ENCODE peak calls at places on chromosomes 4 and X, in eight cellular contexts. One of them, this sample, is unnamed.

GRCh38 chr4:113160548-113160947 is 111.1 kb downstream of the ANK2 start:
- DNase-seq in mammary epithelial cell: no peak
- DNase-seq in heart left ventricle: no peak
- DNase-seq in psoas muscle: no peak
- DNase-seq in heart right ventricle: no peak
- DNase-seq in cardiac fibroblast: no peak
- DNase-seq in left lung: no peak
- DNase-seq in GM20000: no peak
- DNase-seq in this sample: no peak

GRCh38 chr4:150713251-150713650 is 131.3 kb downstream of the MAB21L2 start:
- DNase-seq in mammary epithelial cell: no peak
- DNase-seq in GM20000: no peak
- DNase-seq in heart right ventricle: no peak
- DNase-seq in cardiac fibroblast: no peak
- DNase-seq in heart left ventricle: no peak
- DNase-seq in psoas muscle: no peak
- DNase-seq in left lung: no peak
- DNase-seq in this sample: no peak

GRCh38 chr4:169070071-169070894 is 60.2 kb upstream of the CBR4 start:
- DNase-seq in GM20000: no peak
- DNase-seq in heart right ventricle: peak; percentile 63
- DNase-seq in mammary epithelial cell: peak; percentile 99
- DNase-seq in psoas muscle: no peak
- DNase-seq in heart left ventricle: peak; percentile 71
- DNase-seq in left lung: no peak
- DNase-seq in cardiac fibroblast: peak; percentile 97
- DNase-seq in this sample: peak; percentile 57

GRCh38 chrX:24673424-24673823 is 20.3 kb upstream of the POLA1 start:
- DNase-seq in cardiac fibroblast: no peak
- DNase-seq in heart left ventricle: no peak
- DNase-seq in GM20000: no peak
- DNase-seq in psoas muscle: no peak
- DNase-seq in left lung: no peak
- DNase-seq in heart right ventricle: no peak
- DNase-seq in mammary epithelial cell: no peak
- DNase-seq in this sample: no peak

GRCh38 chrX:21528076-21528475 is 130.1 kb downstream of the KLHL34 start:
- DNase-seq in mammary epithelial cell: no peak
- DNase-seq in heart left ventricle: no peak
- DNase-seq in heart right ventricle: no peak
- DNase-seq in left lung: no peak
- DNase-seq in cardiac fibroblast: no peak
- DNase-seq in psoas muscle: no peak
- DNase-seq in GM20000: no peak
- DNase-seq in this sample: peak; percentile 37

GRCh38 chr4:17490575-17491059 is 21.3 kb downstream of the QDPR start:
- DNase-seq in mammary epithelial cell: no peak
- DNase-seq in psoas muscle: no peak
- DNase-seq in left lung: no peak
- DNase-seq in cardiac fibroblast: no peak
- DNase-seq in heart left ventricle: no peak
- DNase-seq in heart right ventricle: no peak
- DNase-seq in GM20000: no peak
- DNase-seq in this sample: no peak

GRCh38 chr4:151730003-151730559 is 30.7 kb downstream of the GATB start:
- DNase-seq in psoas muscle: no peak
- DNase-seq in cardiac fibroblast: no peak
- DNase-seq in heart right ventricle: no peak
- DNase-seq in GM20000: no peak
- DNase-seq in mammary epithelial cell: peak; percentile 96
- DNase-seq in heart left ventricle: no peak
- DNase-seq in left lung: no peak
- DNase-seq in this sample: peak; percentile 47

GRCh38 chrX:10117301-10117700 is 39.5 kb upstream of the CLCN4 start:
- DNase-seq in left lung: no peak
- DNase-seq in heart right ventricle: no peak
- DNase-seq in GM20000: no peak
- DNase-seq in mammary epithelial cell: no peak
- DNase-seq in heart left ventricle: no peak
- DNase-seq in psoas muscle: no peak
- DNase-seq in cardiac fibroblast: no peak
- DNase-seq in this sample: no peak

GRCh38 chrX:150062292-150063137 is 124.2 kb upstream of the EOLA2 start:
- DNase-seq in heart left ventricle: no peak
- DNase-seq in psoas muscle: peak; percentile 80
- DNase-seq in heart right ventricle: no peak
- DNase-seq in cardiac fibroblast: peak; percentile 58
- DNase-seq in mammary epithelial cell: no peak
- DNase-seq in GM20000: no peak
- DNase-seq in left lung: no peak
- DNase-seq in this sample: peak; percentile 71

GRCh38 chr4:187335339-187335738 is 611.7 kb upstream of the FAT1 start:
- DNase-seq in cardiac fibroblast: no peak
- DNase-seq in GM20000: no peak
- DNase-seq in mammary epithelial cell: no peak
- DNase-seq in heart right ventricle: no peak
- DNase-seq in heart left ventricle: no peak
- DNase-seq in left lung: no peak
- DNase-seq in psoas muscle: no peak
- DNase-seq in this sample: no peak

GRCh38 chrX:130264573-130264972 is 4.1 kb downstream of the ZNF280C start:
- DNase-seq in mammary epithelial cell: peak; percentile 12
- DNase-seq in heart right ventricle: no peak
- DNase-seq in psoas muscle: no peak
- DNase-seq in heart left ventricle: no peak
- DNase-seq in cardiac fibroblast: peak; percentile 10
- DNase-seq in GM20000: no peak
- DNase-seq in left lung: no peak
- DNase-seq in this sample: peak; percentile 32

GRCh38 chrX:130263016-130263415 is 5.7 kb downstream of the ZNF280C start:
- DNase-seq in psoas muscle: no peak
- DNase-seq in GM20000: no peak
- DNase-seq in mammary epithelial cell: no peak
- DNase-seq in heart left ventricle: no peak
- DNase-seq in cardiac fibroblast: peak; percentile 5
- DNase-seq in left lung: no peak
- DNase-seq in heart right ventricle: no peak
- DNase-seq in this sample: peak; percentile 16

DNA sequence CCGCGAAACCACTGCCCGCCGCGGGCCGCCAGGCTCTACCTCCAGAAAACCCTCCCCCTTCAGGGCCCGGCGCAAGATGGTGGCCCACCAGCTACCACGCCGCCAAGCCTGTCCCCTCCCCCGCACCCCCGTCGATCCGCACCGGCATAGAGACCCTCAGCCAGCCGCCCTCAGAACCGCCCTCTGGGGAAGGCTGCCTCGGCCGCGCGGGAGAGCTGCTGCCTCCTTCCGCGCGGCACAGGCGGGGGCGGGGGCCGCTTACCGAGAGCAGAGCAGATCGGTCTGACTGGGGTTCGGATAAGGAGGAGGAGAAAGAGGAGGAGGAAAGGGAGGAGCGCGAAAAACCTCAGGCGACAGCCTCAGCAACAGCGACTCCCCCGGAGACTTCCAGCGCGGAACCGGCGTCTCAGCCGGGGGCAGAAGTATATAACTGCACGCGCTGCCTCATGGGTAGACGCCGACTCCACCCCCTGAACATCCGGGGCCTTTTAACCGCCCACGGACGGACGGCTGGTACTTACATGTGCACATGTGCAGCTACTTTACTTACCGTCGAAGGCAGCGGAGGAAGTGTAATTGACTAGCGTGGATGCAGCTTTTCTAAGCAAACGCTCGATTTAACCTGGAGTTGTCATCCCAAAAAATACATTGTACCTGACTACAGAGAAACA is at the start of gene ZNF280C:
- DNase-seq in heart left ventricle: peak; percentile 92
- DNase-seq in heart right ventricle: peak; percentile 88
- DNase-seq in cardiac fibroblast: peak; percentile 94
- DNase-seq in left lung: peak; percentile 88
- DNase-seq in psoas muscle: peak; percentile 93
- DNase-seq in GM20000: peak; percentile 87
- DNase-seq in mammary epithelial cell: peak; percentile 86
- DNase-seq in this sample: peak; percentile 92
- TF ChIP-seq CTCF in heart left ventricle: no peak
- TF ChIP-seq CTCF in heart right ventricle: peak; percentile 45
- TF ChIP-seq CTCF in cardiac fibroblast: peak; percentile 28
- TF ChIP-seq CTCF in left lung: no peak
- TF ChIP-seq CTCF in psoas muscle: peak; percentile 16
- TF ChIP-seq CTCF in GM20000: no peak
- TF ChIP-seq CTCF in mammary epithelial cell: no peak
- TF ChIP-seq CTCF in this sample: peak; percentile 26

GRCh38 chr4:185134176-185134869 is 8.7 kb upstream of the SLC25A4 start:
- DNase-seq in psoas muscle: no peak
- DNase-seq in left lung: no peak
- DNase-seq in heart left ventricle: no peak
- DNase-seq in heart right ventricle: no peak
- DNase-seq in cardiac fibroblast: peak; percentile 72
- DNase-seq in GM20000: peak; percentile 80
- DNase-seq in mammary epithelial cell: peak; percentile 35
- DNase-seq in this sample: peak; percentile 63

GRCh38 chr4:185123479-185123878 is 19.6 kb upstream of the SLC25A4 start:
- DNase-seq in left lung: no peak
- DNase-seq in heart left ventricle: no peak
- DNase-seq in cardiac fibroblast: no peak
- DNase-seq in psoas muscle: no peak
- DNase-seq in heart right ventricle: no peak
- DNase-seq in mammary epithelial cell: no peak
- DNase-seq in GM20000: no peak
- DNase-seq in this sample: no peak

GRCh38 chr4:185122681-185123345 is 20.3 kb upstream of the SLC25A4 start:
- DNase-seq in mammary epithelial cell: peak; percentile 38
- DNase-seq in heart left ventricle: no peak
- DNase-seq in left lung: no peak
- DNase-seq in psoas muscle: no peak
- DNase-seq in heart right ventricle: no peak
- DNase-seq in GM20000: no peak
- DNase-seq in cardiac fibroblast: no peak
- DNase-seq in this sample: peak; percentile 18

GRCh38 chr4:185127021-185127925 is 15.8 kb upstream of the SLC25A4 start:
- DNase-seq in psoas muscle: no peak
- DNase-seq in heart right ventricle: no peak
- DNase-seq in heart left ventricle: peak; percentile 71
- DNase-seq in mammary epithelial cell: peak; percentile 13
- DNase-seq in GM20000: peak; percentile 52
- DNase-seq in cardiac fibroblast: peak; percentile 23
- DNase-seq in left lung: no peak
- DNase-seq in this sample: peak; percentile 20

DNA sequence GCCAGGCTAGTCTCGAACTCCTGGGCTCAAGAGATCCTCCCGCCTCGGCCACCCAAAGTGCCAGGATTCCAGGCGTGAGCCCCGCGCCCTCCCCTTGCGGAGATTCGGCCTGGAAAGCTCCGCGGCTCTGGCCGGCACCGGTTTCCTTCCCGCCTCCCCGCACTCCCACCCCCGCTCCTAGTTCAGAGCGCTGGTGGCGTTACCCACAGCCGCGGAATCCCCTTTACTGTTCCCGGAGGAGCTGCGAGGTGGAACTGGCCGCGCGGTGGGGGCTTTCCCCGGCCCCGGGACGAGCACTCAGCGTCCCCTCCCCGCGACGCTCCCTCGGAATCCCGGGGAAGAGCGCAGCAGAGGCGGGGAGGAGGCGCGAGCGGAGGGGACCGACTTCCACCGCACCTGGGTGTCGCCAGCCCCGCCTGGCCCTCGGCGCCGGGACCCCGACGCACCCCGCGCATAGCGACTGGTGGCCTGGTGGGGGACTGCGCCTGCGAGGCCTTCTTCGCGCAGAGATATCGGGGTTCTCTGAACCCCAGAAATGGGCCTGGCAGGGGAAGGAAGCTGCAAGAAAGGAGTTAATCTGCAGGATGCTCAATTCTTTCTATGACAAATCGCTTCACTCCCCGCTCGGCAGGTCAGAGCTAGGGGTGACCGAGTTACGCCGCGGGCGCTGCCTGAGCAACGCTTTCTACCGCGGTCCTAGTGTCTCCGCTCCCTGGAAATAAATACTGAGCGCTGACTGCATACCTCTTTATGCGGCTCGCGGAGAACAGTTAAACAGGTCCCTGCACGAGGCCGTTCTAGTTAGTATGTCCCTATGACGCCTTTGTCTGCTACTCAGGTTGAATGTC is 14.6 kb upstream of the SLC25A4 start:
- DNase-seq in cardiac fibroblast: no peak
- DNase-seq in left lung: no peak
- DNase-seq in heart right ventricle: peak; percentile 35
- DNase-seq in psoas muscle: peak; percentile 61
- DNase-seq in heart left ventricle: peak; percentile 69
- DNase-seq in GM20000: peak; percentile 70
- DNase-seq in mammary epithelial cell: peak; percentile 20
- DNase-seq in this sample: peak; percentile 16
- TF ChIP-seq CTCF in cardiac fibroblast: no peak
- TF ChIP-seq CTCF in left lung: peak; percentile 22
- TF ChIP-seq CTCF in heart right ventricle: no peak
- TF ChIP-seq CTCF in psoas muscle: peak; percentile 19
- TF ChIP-seq CTCF in heart left ventricle: no peak
- TF ChIP-seq CTCF in GM20000: no peak
- TF ChIP-seq CTCF in mammary epithelial cell: no peak
- TF ChIP-seq CTCF in this sample: peak; percentile 3

GRCh38 chr4:186193851-186194250 is 2.5 kb downstream of the CYP4V2 start:
- DNase-seq in heart right ventricle: no peak
- DNase-seq in psoas muscle: no peak
- DNase-seq in heart left ventricle: no peak
- DNase-seq in left lung: no peak
- DNase-seq in cardiac fibroblast: no peak
- DNase-seq in GM20000: no peak
- DNase-seq in mammary epithelial cell: no peak
- DNase-seq in this sample: no peak

GRCh38 chr4:186189656-186190055 is 1.7 kb upstream of the CYP4V2 start:
- DNase-seq in psoas muscle: no peak
- DNase-seq in heart left ventricle: no peak
- DNase-seq in heart right ventricle: no peak
- DNase-seq in GM20000: no peak
- DNase-seq in left lung: no peak
- DNase-seq in cardiac fibroblast: no peak
- DNase-seq in mammary epithelial cell: no peak
- DNase-seq in this sample: no peak

GRCh38 chr4:186190456-186191265 is 706 bp upstream of the CYP4V2 start:
- DNase-seq in heart right ventricle: no peak
- DNase-seq in left lung: peak; percentile 44
- DNase-seq in heart left ventricle: peak; percentile 78
- DNase-seq in mammary epithelial cell: no peak
- DNase-seq in cardiac fibroblast: peak; percentile 15
- DNase-seq in GM20000: peak; percentile 66
- DNase-seq in psoas muscle: no peak
- DNase-seq in this sample: peak; percentile 24

GRCh38 chr4:186192068-186192751 is 843 bp downstream of the CYP4V2 start:
- DNase-seq in psoas muscle: peak; percentile 54
- DNase-seq in GM20000: peak; percentile 45
- DNase-seq in cardiac fibroblast: peak; percentile 60
- DNase-seq in mammary epithelial cell: peak; percentile 50
- DNase-seq in left lung: no peak
- DNase-seq in heart left ventricle: peak; percentile 60
- DNase-seq in heart right ventricle: peak; percentile 35
- DNase-seq in this sample: peak; percentile 66

GRCh38 chr4:186191266-186192067 is at the start of gene CYP4V2:
- DNase-seq in mammary epithelial cell: peak; percentile 75
- DNase-seq in GM20000: peak; percentile 96
- DNase-seq in left lung: peak; percentile 80
- DNase-seq in cardiac fibroblast: peak; percentile 88
- DNase-seq in heart left ventricle: peak; percentile 93
- DNase-seq in psoas muscle: peak; percentile 89
- DNase-seq in heart right ventricle: peak; percentile 84
- DNase-seq in this sample: peak; percentile 86
- TF ChIP-seq CTCF in mammary epithelial cell: peak; percentile 11
- TF ChIP-seq CTCF in GM20000: peak; percentile 75
- TF ChIP-seq CTCF in left lung: no peak
- TF ChIP-seq CTCF in cardiac fibroblast: no peak
- TF ChIP-seq CTCF in heart left ventricle: peak; percentile 32
- TF ChIP-seq CTCF in psoas muscle: peak; percentile 46
- TF ChIP-seq CTCF in heart right ventricle: peak; percentile 48
- TF ChIP-seq CTCF in this sample: no peak

GRCh38 chrX:105210258-105210657 is 10.2 kb downstream of the TEX13A start:
- DNase-seq in heart left ventricle: no peak
- DNase-seq in left lung: no peak
- DNase-seq in GM20000: no peak
- DNase-seq in psoas muscle: no peak
- DNase-seq in heart right ventricle: no peak
- DNase-seq in cardiac fibroblast: no peak
- DNase-seq in mammary epithelial cell: no peak
- DNase-seq in this sample: no peak
- TF ChIP-seq CTCF in heart left ventricle: no peak
- TF ChIP-seq CTCF in left lung: no peak
- TF ChIP-seq CTCF in GM20000: no peak
- TF ChIP-seq CTCF in psoas muscle: peak; percentile 4
- TF ChIP-seq CTCF in heart right ventricle: no peak
- TF ChIP-seq CTCF in cardiac fibroblast: no peak
- TF ChIP-seq CTCF in mammary epithelial cell: peak; percentile 19
- TF ChIP-seq CTCF in this sample: peak; percentile 16